ENCODE peak calls at places on chromosomes 5 and 9, in five cellular contexts. Q is esophagus squamous epithelium, F is dorsolateral prefrontal cortex, P is kidney epithelial cell, V is GM06990. I is an unnamed sample. For H3K27me3, the result is how much of the 10 kb centered on the place peaks cover.

GRCh38 chr9:106920701-106921283 is 57.8 kb downstream of the ZNF462 start:
- DNase-seq in P (peak), F (peak), Q (no peak), V (no peak), I (no peak)

GRCh38 chr9:29213374-29214161 is 1640.3 kb upstream of the C9orf72 start:
- DNase-seq in V (no peak), Q (no peak), F (peak), P (no peak), I (no peak)

GRCh38 chr9:7906783-7907182 is 107.2 kb upstream of the DMAC1 start:
- DNase-seq in Q (no peak), F (no peak), P (no peak), V (no peak), I (no peak)

GRCh38 chr9:131481441-131482342 is 21.0 kb upstream of the POMT1 start:
- DNase-seq in V (no peak), Q (no peak), F (no peak), P (no peak), I (no peak)

GRCh38 chr5:15717002-15717401 is 217.0 kb downstream of the FBXL7 start:
- DNase-seq in F (no peak), Q (no peak), P (no peak), V (no peak), I (no peak)

GRCh38 chr5:33675958-33676464 is 215.8 kb downstream of the ADAMTS12 start:
- DNase-seq in Q (no peak), P (no peak), F (no peak), V (peak), I (no peak)

GRCh38 chr9:114588150-114588663 is 638 bp downstream of the ATP6V1G1 start:
- DNase-seq in F (no peak), V (no peak), P (no peak), Q (no peak), I (no peak)

GRCh38 chr9:109440117-109440515 is 58.0 kb downstream of the PTPN3 start:
- DNase-seq in P (no peak), V (no peak), Q (no peak), F (no peak), I (no peak)

GRCh38 chr9:122236681-122237080 is 7.9 kb upstream of the LHX6 start:
- DNase-seq in F (no peak), P (no peak), Q (no peak), V (no peak), I (no peak)

GRCh38 chr9:122228906-122229837 is at the start of gene LHX6:
- DNase-seq in V (no peak), Q (no peak), P (no peak), F (no peak), I (no peak)

GRCh38 chr9:122232907-122233306 is 4.2 kb upstream of the LHX6 start:
- DNase-seq in V (no peak), F (no peak), Q (no peak), P (no peak), I (no peak)

GRCh38 chr9:122239722-122240121 is 11.0 kb upstream of the LHX6 start:
- DNase-seq in F (no peak), Q (no peak), V (no peak), P (no peak), I (no peak)

GRCh38 chr9:122234022-122234748 is 5.4 kb upstream of the LHX6 start:
- DNase-seq in P (no peak), F (no peak), Q (no peak), V (no peak), I (no peak)
- H3K27me3 ChIP-seq in P (under half), F (under half), Q (under half), V (under half), I (under half)

DNA sequence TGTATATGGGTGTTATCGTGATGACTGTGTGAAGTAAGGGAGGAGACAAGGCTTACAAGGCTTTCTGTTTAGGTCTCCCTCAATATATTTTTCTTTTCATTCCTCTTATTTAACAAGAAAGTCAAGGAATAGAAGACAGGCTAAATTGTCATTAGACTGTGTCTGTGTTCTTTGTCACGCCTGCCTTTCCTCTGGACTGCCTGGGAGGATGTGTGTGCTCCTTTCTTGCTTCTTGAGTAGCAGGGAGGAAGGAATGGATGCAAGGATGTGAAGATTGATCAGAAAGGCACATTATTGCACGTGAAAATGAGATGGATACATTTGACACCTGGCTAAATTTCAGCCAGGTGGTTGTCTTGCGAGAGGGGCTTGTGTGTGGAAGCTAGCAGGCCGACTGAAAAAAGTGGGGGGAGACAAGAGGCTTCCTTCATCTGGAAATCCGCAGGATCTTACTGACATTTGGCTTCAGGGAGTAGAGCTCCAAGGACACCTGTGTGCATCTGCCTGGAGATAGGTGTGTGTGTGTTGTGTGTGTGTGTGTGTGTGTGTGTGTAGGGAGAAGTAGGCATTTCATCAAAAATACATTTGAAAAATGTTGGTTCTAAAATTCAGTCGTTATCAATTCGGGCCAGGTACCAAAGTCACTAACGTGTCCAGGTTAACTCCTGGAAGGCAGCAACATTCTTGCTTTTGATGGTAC is 200.0 kb downstream of the MEF2C start:
- DNase-seq in Q (no peak), F (no peak), P (no peak), V (no peak), I (no peak)
- H3K27me3 ChIP-seq in Q (under half), F (under half), P (half or more), V (under half), I (half or more)

GRCh38 chr5:166062719-166063118 is 2228.7 kb upstream of the WWC1 start:
- DNase-seq in F (no peak), P (no peak), V (no peak), Q (no peak), I (no peak)
- H3K27me3 ChIP-seq in F (under half), P (under half), V (under half), Q (under half), I (under half)

GRCh38 chr9:10614201-10614870 is 1.5 kb upstream of the PTPRD start:
- DNase-seq in V (no peak), Q (no peak), F (no peak), P (no peak), I (no peak)

GRCh38 chr9:10613413-10613812 is 611 bp upstream of the PTPRD start:
- DNase-seq in P (no peak), V (no peak), F (no peak), Q (no peak), I (no peak)

GRCh38 chr9:10612649-10613398 is at the start of gene PTPRD:
- DNase-seq in P (peak), Q (no peak), F (peak), V (peak), I (no peak)
- H3K27me3 ChIP-seq in P (under half), Q (under half), F (under half), V (under half), I (under half)

I was measured in BJ.